ENCODE peak calls at places on chromosomes 2 and 18, in eight cellular contexts. I, R, V, N, T, D, U and E are unnamed samples.

GRCh38 chr2:223123859-223124610 is 72.0 kb downstream of the KCNE4 start:
- DNase-seq in I (no peak), R (peak), V (peak), N (no peak), T (peak), D (no peak), U (no peak), E (no peak)

GRCh38 chr2:37149626-37150322 is 7.0 kb downstream of the EIF2AK2 start:
- DNase-seq in I (no peak), R (no peak), V (no peak), N (no peak), T (no peak), D (no peak), U (no peak), E (no peak)

GRCh38 chr2:220334210-220334609 is 706.8 kb downstream of the SLC4A3 start:
- DNase-seq in I (no peak), R (peak), V (no peak), N (no peak), T (peak), D (no peak), U (no peak), E (no peak)

GRCh38 chr2:44429034-44429433 is 67.3 kb downstream of the CAMKMT start:
- DNase-seq in I (no peak), R (peak), V (no peak), N (no peak), T (peak), D (no peak), U (no peak), E (no peak)

GRCh38 chr2:86313341-86313740 is 24.1 kb downstream of the REEP1 start:
- DNase-seq in I (no peak), R (no peak), V (no peak), N (no peak), T (no peak), D (no peak), U (no peak), E (no peak)

GRCh38 chr2:235552671-235553070 is 58.8 kb downstream of the AGAP1 start:
- DNase-seq in I (no peak), R (no peak), V (no peak), N (no peak), T (no peak), D (no peak), U (no peak), E (no peak)

GRCh38 chr2:108541451-108541850 is 7.2 kb downstream of the LIMS1 start:
- DNase-seq in I (no peak), R (no peak), V (no peak), N (no peak), T (no peak), D (no peak), U (no peak), E (no peak)

GRCh38 chr2:113965644-113966043 is 75.8 kb downstream of the ACTR3 start:
- DNase-seq in I (no peak), R (peak), V (peak), N (no peak), T (peak), D (no peak), U (no peak), E (peak)

GRCh38 chr2:69482471-69482870 is 45.2 kb upstream of the NFU1 start:
- DNase-seq in I (no peak), R (no peak), V (peak), N (no peak), T (no peak), D (no peak), U (no peak), E (no peak)

GRCh38 chr18:41395695-41396094 is 559.3 kb upstream of the PIK3C3 start:
- DNase-seq in I (no peak), R (no peak), V (no peak), N (no peak), T (no peak), D (no peak), U (no peak), E (no peak)

GRCh38 chr2:108171652-108172051 is 68.1 kb upstream of the SULT1C3 start:
- DNase-seq in I (no peak), R (no peak), V (no peak), N (no peak), T (no peak), D (no peak), U (no peak), E (no peak)

GRCh38 chr2:239048771-239049170 is 200.9 kb downstream of the TWIST2 start:
- DNase-seq in I (no peak), R (no peak), V (no peak), N (no peak), T (no peak), D (no peak), U (no peak), E (no peak)

GRCh38 chr2:150625300-150625699 is 137.8 kb upstream of the RND3 start:
- DNase-seq in I (no peak), R (no peak), V (no peak), N (no peak), T (peak), D (no peak), U (no peak), E (no peak)

GRCh38 chr2:26018184-26018716 is 15.6 kb upstream of the RAB10 start:
- DNase-seq in I (no peak), R (peak), V (peak), N (peak), T (peak), D (no peak), U (no peak), E (no peak)

GRCh38 chr18:48750485-48751175 is 200.1 kb downstream of the SMAD7 start:
- DNase-seq in I (no peak), R (peak), V (no peak), N (no peak), T (peak), D (no peak), U (no peak), E (no peak)

GRCh38 chr18:2240311-2240705 is 331.0 kb downstream of the METTL4 start:
- DNase-seq in I (no peak), R (peak), V (no peak), N (no peak), T (peak), D (no peak), U (no peak), E (no peak)

GRCh38 chr2:127072970-127073369 is 34.0 kb downstream of the BIN1 start:
- DNase-seq in I (no peak), R (peak), V (no peak), N (no peak), T (no peak), D (peak), U (no peak), E (no peak)

GRCh38 chr2:188833331-188833730 is 140.8 kb upstream of the COL3A1 start:
- DNase-seq in I (no peak), R (no peak), V (no peak), N (no peak), T (no peak), D (no peak), U (no peak), E (no peak)

GRCh38 chr2:12764075-12764722 is 47.5 kb downstream of the TRIB2 start:
- DNase-seq in I (no peak), R (peak), V (no peak), N (no peak), T (peak), D (no peak), U (no peak), E (no peak)